ENCODE peak calls at places on chromosomes 5 and 9, in four cellular contexts. G is colonic mucosa, A is kidney, C is body of pancreas. Q is an unnamed sample.

GRCh38 chr9:99852617-99853016 is 30.9 kb downstream of the NR4A3 start:
- DNase-seq in G (no peak), A (no peak), C (no peak), Q (no peak)

GRCh38 chr9:89422151-89422918 is 75.6 kb downstream of the SEMA4D start:
- DNase-seq in G (no peak), A (no peak), C (no peak), Q (no peak)

GRCh38 chr5:144142030-144142825 is 28.2 kb downstream of the YIPF5 start:
- DNase-seq in G (no peak), A (no peak), C (no peak), Q (no peak)

GRCh38 chr9:16825364-16825763 is 45.1 kb downstream of the BNC2 start:
- DNase-seq in G (no peak), A (no peak), C (no peak), Q (no peak)

GRCh38 chr9:105275938-105276337 is 31.5 kb downstream of the SLC44A1 start:
- DNase-seq in G (no peak), A (no peak), C (no peak), Q (no peak)

GRCh38 chr5:79982136-79982535 is 8.9 kb downstream of the MTX3 start:
- DNase-seq in G (no peak), A (no peak), C (no peak), Q (no peak)

GRCh38 chr5:79408028-79408427 is 105.9 kb downstream of the HOMER1 start:
- DNase-seq in G (no peak), A (no peak), C (no peak), Q (no peak)

GRCh38 chr5:142141463-142141862 is 32.9 kb downstream of the NDFIP1 start:
- DNase-seq in G (no peak), A (no peak), C (no peak), Q (no peak)

GRCh38 chr9:73155389-73155788 is 3.7 kb downstream of the ANXA1 start:
- DNase-seq in G (no peak), A (no peak), C (no peak), Q (no peak)

GRCh38 chr9:136568288-136569081 is 22.6 kb upstream of the NOTCH1 start:
- DNase-seq in G (no peak), A (peak), C (no peak), Q (no peak)

GRCh38 chr9:93119953-93120845 is 13.9 kb downstream of the NINJ1 start:
- DNase-seq in G (peak), A (peak), C (peak), Q (peak)

GRCh38 chr5:9558319-9558965 is 12.6 kb upstream of the SEMA5A start:
- DNase-seq in G (peak), A (no peak), C (no peak), Q (peak)

GRCh38 chr9:133669402-133669801 is 33.2 kb downstream of the DBH start:
- DNase-seq in G (no peak), A (no peak), C (no peak), Q (no peak)

GRCh38 chr9:134858051-134858841 is 22.4 kb upstream of the FCN2 start:
- DNase-seq in G (no peak), A (peak), C (no peak), Q (no peak)

GRCh38 chr9:92504881-92505280 is 22.6 kb upstream of the ASPN start:
- DNase-seq in G (no peak), A (no peak), C (no peak), Q (no peak)

GRCh38 chr9:74573792-74574191 is 76.7 kb downstream of the RORB start:
- DNase-seq in G (no peak), A (no peak), C (no peak), Q (no peak)

GRCh38 chr9:90107021-90107771 is 502.4 kb downstream of the GADD45G start:
- DNase-seq in G (peak), A (no peak), C (peak), Q (peak)

GRCh38 chr5:62257018-62257367 is 49.0 kb upstream of the KIF2A start:
- DNase-seq in G (no peak), A (no peak), C (no peak), Q (no peak)

GRCh38 chr9:120616961-120617636 is 37.1 kb upstream of the CDK5RAP2 start:
- DNase-seq in G (no peak), A (no peak), C (no peak), Q (no peak)

GRCh38 chr5:94040591-94041148 is 299.3 kb upstream of the POU5F2 start:
- DNase-seq in G (no peak), A (no peak), C (no peak), Q (no peak)

GRCh38 chr5:14009575-14009974 is 65.1 kb upstream of the DNAH5 start:
- DNase-seq in G (no peak), A (no peak), C (no peak), Q (no peak)

GRCh38 chr5:67163863-67164595 is 32.6 kb downstream of the CD180 start:
- DNase-seq in G (no peak), A (no peak), C (no peak), Q (no peak)

GRCh38 chr9:36855443-36856315 is 178.4 kb downstream of the PAX5 start:
- DNase-seq in G (no peak), A (no peak), C (peak), Q (peak)

GRCh38 chr5:116575635-116576042 is 1.0 kb upstream of the SEMA6A start:
- DNase-seq in G (peak), A (peak), C (peak), Q (peak)

GRCh38 chr5:30752015-30752414 is 441.5 kb upstream of the CDH6 start:
- DNase-seq in G (no peak), A (no peak), C (no peak), Q (no peak)

GRCh38 chr5:28408186-28408585 is 1369.8 kb upstream of the CDH9 start:
- DNase-seq in G (no peak), A (no peak), C (no peak), Q (no peak)

GRCh38 chr9:89674667-89675402 is 70.0 kb downstream of the GADD45G start:
- DNase-seq in G (peak), A (no peak), C (no peak), Q (peak)

GRCh38 chr5:125480901-125481300 is 734.5 kb upstream of the ZNF608 start:
- DNase-seq in G (no peak), A (no peak), C (no peak), Q (no peak)

GRCh38 chr5:177005619-177006264 is 837 bp downstream of the UIMC1 start:
- DNase-seq in G (peak), A (peak), C (peak), Q (peak)

GRCh38 chr9:17134843-17135577 is at the start of gene CNTLN:
- DNase-seq in G (peak), A (peak), C (peak), Q (peak)

GRCh38 chr5:40410939-40411635 is 268.6 kb upstream of the PTGER4 start:
- DNase-seq in G (no peak), A (no peak), C (no peak), Q (no peak)

GRCh38 chr9:123044556-123044955 is 11.1 kb downstream of the GPR21 start:
- DNase-seq in G (no peak), A (no peak), C (no peak), Q (no peak)

GRCh38 chr9:11319477-11320060 is 706.8 kb upstream of the PTPRD start:
- DNase-seq in G (no peak), A (no peak), C (peak), Q (no peak)

GRCh38 chr9:125486109-125486508 is 220.9 kb downstream of the MAPKAP1 start:
- DNase-seq in G (no peak), A (no peak), C (no peak), Q (no peak)
- H3K27ac ChIP-seq in G (no peak), A (no peak), C (no peak), Q (peak)

DNA sequence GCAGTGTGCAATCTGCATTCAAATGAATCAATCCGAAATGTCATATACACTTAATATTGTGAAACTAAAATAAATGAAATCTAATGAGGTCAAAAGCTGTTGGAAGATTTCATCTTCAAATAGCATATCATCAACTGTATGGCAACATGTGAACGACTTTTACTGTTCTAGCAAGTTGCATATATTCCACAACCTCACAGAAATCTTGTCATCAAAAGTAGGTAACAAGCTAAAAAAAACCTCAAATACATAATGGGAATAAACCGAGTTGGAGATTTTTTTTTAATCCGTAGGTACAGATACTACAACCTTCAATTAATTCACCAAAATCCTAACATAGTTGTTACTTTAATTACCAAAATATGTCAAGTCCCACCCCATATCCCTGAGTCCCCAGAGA is 1.1 kb downstream of the PTBP3 start:
- DNase-seq in G (no peak), A (no peak), C (no peak), Q (no peak)
- H3K27ac ChIP-seq in G (peak), A (peak), C (peak), Q (peak)

DNA sequence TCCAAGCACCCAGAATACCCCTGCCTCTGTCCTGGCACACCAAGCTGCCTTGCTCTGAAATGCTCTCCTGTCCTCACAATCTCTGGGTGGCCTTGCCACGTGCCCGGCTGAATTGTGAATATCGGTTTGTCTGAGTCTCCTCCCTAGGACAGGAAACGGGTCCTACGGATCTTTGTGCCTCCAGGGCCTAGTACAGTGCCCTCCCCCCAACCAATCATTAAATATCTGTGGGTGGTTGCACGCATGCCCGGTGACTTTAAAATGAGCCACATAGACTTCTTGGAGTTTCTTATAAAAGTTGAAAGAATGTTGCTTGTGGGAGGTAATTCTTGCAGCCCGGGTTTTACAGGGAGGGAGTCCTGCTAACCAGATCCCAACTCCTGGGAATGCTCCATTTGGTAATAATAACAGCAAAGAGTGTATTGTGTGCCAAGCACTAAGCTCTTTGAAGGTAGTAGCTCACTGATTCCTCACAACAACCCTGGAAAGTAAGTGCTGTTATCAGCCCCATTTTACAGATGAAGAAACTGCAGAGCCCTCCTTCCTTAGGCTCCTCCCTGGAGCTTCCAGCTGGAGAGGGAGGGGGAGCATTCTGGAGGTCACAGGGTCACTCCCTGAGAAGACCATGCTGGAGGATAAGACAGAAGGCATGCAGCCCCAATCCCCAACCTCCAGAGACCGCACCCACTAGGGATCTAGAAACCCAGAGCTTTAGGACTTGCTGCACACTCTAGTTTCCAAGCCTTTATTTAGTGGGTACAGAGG is 23.4 kb downstream of the URM1 start:
- DNase-seq in G (no peak), A (no peak), C (no peak), Q (no peak)
- H3K27ac ChIP-seq in G (no peak), A (no peak), C (no peak), Q (no peak)

GRCh38 chr5:134100283-134101011 is 14.0 kb upstream of the TCF7 start:
- DNase-seq in G (no peak), A (peak), C (no peak), Q (peak)
- H3K27ac ChIP-seq in G (peak), A (no peak), C (no peak), Q (peak)

GRCh38 chr9:131469951-131470350 is 32.8 kb upstream of the POMT1 start:
- DNase-seq in G (no peak), A (no peak), C (no peak), Q (no peak)
- H3K27ac ChIP-seq in G (no peak), A (no peak), C (no peak), Q (no peak)

DNA sequence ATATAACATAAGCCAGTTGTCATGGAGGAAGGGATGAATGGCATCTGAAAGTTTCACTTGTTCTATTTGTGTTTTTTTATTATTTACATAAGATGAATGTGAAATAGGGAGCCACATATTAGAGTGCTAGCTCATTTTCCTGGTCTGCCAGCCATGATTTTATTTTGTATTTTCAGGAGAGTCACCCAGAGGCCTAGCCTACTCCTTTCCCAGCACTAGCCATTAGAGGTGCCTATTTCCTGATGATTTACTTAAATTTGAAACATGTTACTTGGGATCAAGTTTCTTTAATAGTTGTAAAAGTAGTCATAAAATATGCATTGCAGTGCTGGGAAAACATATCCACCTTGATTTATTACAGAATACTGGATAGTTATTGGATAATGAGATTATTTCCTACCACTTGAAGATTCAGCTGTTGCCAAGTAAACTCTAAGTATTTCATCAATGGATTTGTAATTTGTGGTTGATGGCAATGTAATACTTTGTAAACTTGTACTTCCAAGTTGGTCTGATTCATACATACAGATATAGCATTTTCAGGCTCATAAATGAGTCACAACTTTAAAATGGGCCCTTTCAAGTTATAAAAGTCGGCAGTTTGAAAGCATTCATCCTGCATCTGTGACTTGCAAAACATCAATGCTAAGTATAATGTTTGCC is 50.8 kb downstream of the KCNN2 start:
- DNase-seq in G (no peak), A (no peak), C (no peak), Q (no peak)
- H3K27ac ChIP-seq in G (no peak), A (no peak), C (no peak), Q (no peak)